ENCODE peak calls at places on chromosome 7, in six cellular contexts. One of them, this sample, is unnamed.

GRCh38 chr7:92423646-92424045 is 23.6 kb upstream of the GATAD1 start:
- DNase-seq in Calu3: no peak
- DNase-seq in NB4: no peak
- DNase-seq in glutamatergic neuron: no peak
- DNase-seq in fibroblast of the aortic adventitia: no peak
- DNase-seq in Panc1: no peak
- DNase-seq in this sample: no peak

GRCh38 chr7:132430863-132431822 is 145.1 kb downstream of the PLXNA4 start:
- DNase-seq in Calu3: peak; percentile 32
- DNase-seq in NB4: peak; percentile 23
- DNase-seq in glutamatergic neuron: no peak
- DNase-seq in fibroblast of the aortic adventitia: peak; percentile 96
- DNase-seq in Panc1: no peak
- DNase-seq in this sample: no peak

GRCh38 chr7:50687096-50687495 is 95.6 kb downstream of the GRB10 start:
- DNase-seq in Calu3: no peak
- DNase-seq in NB4: no peak
- DNase-seq in glutamatergic neuron: no peak
- DNase-seq in fibroblast of the aortic adventitia: no peak
- DNase-seq in Panc1: no peak
- DNase-seq in this sample: no peak

GRCh38 chr7:91228327-91228726 is 35.9 kb upstream of the FZD1 start:
- DNase-seq in Calu3: no peak
- DNase-seq in NB4: no peak
- DNase-seq in glutamatergic neuron: no peak
- DNase-seq in fibroblast of the aortic adventitia: peak; percentile 32
- DNase-seq in Panc1: no peak
- DNase-seq in this sample: no peak

GRCh38 chr7:116210345-116211005 is at the start of gene TES:
- DNase-seq in Calu3: peak; percentile 91
- DNase-seq in NB4: no peak
- DNase-seq in glutamatergic neuron: peak; percentile 75
- DNase-seq in fibroblast of the aortic adventitia: peak; percentile 35
- DNase-seq in Panc1: no peak
- DNase-seq in this sample: peak; percentile 69

GRCh38 chr7:112437038-112437437 is 13.2 kb upstream of the IFRD1 start:
- DNase-seq in Calu3: no peak
- DNase-seq in NB4: no peak
- DNase-seq in glutamatergic neuron: no peak
- DNase-seq in fibroblast of the aortic adventitia: no peak
- DNase-seq in Panc1: no peak
- DNase-seq in this sample: no peak

GRCh38 chr7:143882020-143882610 is 19.9 kb downstream of the TCAF1 start:
- DNase-seq in Calu3: no peak
- DNase-seq in NB4: no peak
- DNase-seq in glutamatergic neuron: peak; percentile 88
- DNase-seq in fibroblast of the aortic adventitia: peak; percentile 65
- DNase-seq in Panc1: no peak
- DNase-seq in this sample: no peak

GRCh38 chr7:25979605-25980004 is 172.4 kb upstream of the NFE2L3 start:
- DNase-seq in Calu3: no peak
- DNase-seq in NB4: no peak
- DNase-seq in glutamatergic neuron: no peak
- DNase-seq in fibroblast of the aortic adventitia: no peak
- DNase-seq in Panc1: no peak
- DNase-seq in this sample: no peak

GRCh38 chr7:95690367-95690947 is 81.9 kb upstream of the DYNC1I1 start:
- DNase-seq in Calu3: peak; percentile 14
- DNase-seq in NB4: peak; percentile 54
- DNase-seq in glutamatergic neuron: no peak
- DNase-seq in fibroblast of the aortic adventitia: peak; percentile 59
- DNase-seq in Panc1: peak; percentile 54
- DNase-seq in this sample: no peak

GRCh38 chr7:12596225-12596790 is 25.8 kb downstream of the SCIN start:
- DNase-seq in Calu3: no peak
- DNase-seq in NB4: no peak
- DNase-seq in glutamatergic neuron: no peak
- DNase-seq in fibroblast of the aortic adventitia: no peak
- DNase-seq in Panc1: no peak
- DNase-seq in this sample: no peak

GRCh38 chr7:129308047-129308446 is 83.2 kb downstream of the AHCYL2 start:
- DNase-seq in Calu3: no peak
- DNase-seq in NB4: peak; percentile 28
- DNase-seq in glutamatergic neuron: no peak
- DNase-seq in fibroblast of the aortic adventitia: peak; percentile 43
- DNase-seq in Panc1: no peak
- DNase-seq in this sample: no peak

GRCh38 chr7:2873686-2874551 is 29.8 kb upstream of the GNA12 start:
- DNase-seq in Calu3: peak; percentile 51
- DNase-seq in NB4: peak; percentile 42
- DNase-seq in glutamatergic neuron: no peak
- DNase-seq in fibroblast of the aortic adventitia: peak; percentile 84
- DNase-seq in Panc1: peak; percentile 47
- DNase-seq in this sample: no peak

GRCh38 chr7:129494041-129494440 is 8.3 kb upstream of the SMKR1 start:
- DNase-seq in Calu3: no peak
- DNase-seq in NB4: no peak
- DNase-seq in glutamatergic neuron: no peak
- DNase-seq in fibroblast of the aortic adventitia: peak; percentile 86
- DNase-seq in Panc1: peak; percentile 53
- DNase-seq in this sample: no peak

GRCh38 chr7:288671-289101 is 1.3 kb upstream of the FOXL3 start:
- DNase-seq in Calu3: no peak
- DNase-seq in NB4: no peak
- DNase-seq in glutamatergic neuron: no peak
- DNase-seq in fibroblast of the aortic adventitia: no peak
- DNase-seq in Panc1: no peak
- DNase-seq in this sample: no peak

GRCh38 chr7:116532102-116532501 is 7.3 kb downstream of the CAV1 start:
- DNase-seq in Calu3: no peak
- DNase-seq in NB4: no peak
- DNase-seq in glutamatergic neuron: no peak
- DNase-seq in fibroblast of the aortic adventitia: no peak
- DNase-seq in Panc1: no peak
- DNase-seq in this sample: no peak

GRCh38 chr7:27774717-27775328 is 34.9 kb downstream of the TAX1BP1 start:
- DNase-seq in Calu3: peak; percentile 26
- DNase-seq in NB4: peak; percentile 37
- DNase-seq in glutamatergic neuron: no peak
- DNase-seq in fibroblast of the aortic adventitia: peak; percentile 76
- DNase-seq in Panc1: peak; percentile 13
- DNase-seq in this sample: no peak

GRCh38 chr7:18224138-18224537 is 196.5 kb upstream of the PRPS1L1 start:
- DNase-seq in Calu3: no peak
- DNase-seq in NB4: no peak
- DNase-seq in glutamatergic neuron: no peak
- DNase-seq in fibroblast of the aortic adventitia: no peak
- DNase-seq in Panc1: no peak
- DNase-seq in this sample: no peak

GRCh38 chr7:81064446-81064845 is 145.6 kb upstream of the SEMA3C start:
- DNase-seq in Calu3: no peak
- DNase-seq in NB4: no peak
- DNase-seq in glutamatergic neuron: peak; percentile 30
- DNase-seq in fibroblast of the aortic adventitia: no peak
- DNase-seq in Panc1: no peak
- DNase-seq in this sample: no peak

GRCh38 chr7:12534046-12534445 is 36.5 kb upstream of the SCIN start:
- DNase-seq in Calu3: no peak
- DNase-seq in NB4: no peak
- DNase-seq in glutamatergic neuron: no peak
- DNase-seq in fibroblast of the aortic adventitia: no peak
- DNase-seq in Panc1: no peak
- DNase-seq in this sample: no peak

GRCh38 chr7:44150466-44150832 is 9.3 kb upstream of the MYL7 start:
- DNase-seq in Calu3: no peak
- DNase-seq in NB4: no peak
- DNase-seq in glutamatergic neuron: no peak
- DNase-seq in fibroblast of the aortic adventitia: no peak
- DNase-seq in Panc1: no peak
- DNase-seq in this sample: no peak

GRCh38 chr7:99021941-99022560 is 121.9 kb downstream of the SMURF1 start:
- DNase-seq in Calu3: no peak
- DNase-seq in NB4: no peak
- DNase-seq in glutamatergic neuron: no peak
- DNase-seq in fibroblast of the aortic adventitia: peak; percentile 11
- DNase-seq in Panc1: no peak
- DNase-seq in this sample: no peak

GRCh38 chr7:5827755-5828154 is 46.3 kb upstream of the RNF216 start:
- DNase-seq in Calu3: peak; percentile 72
- DNase-seq in NB4: peak; percentile 55
- DNase-seq in glutamatergic neuron: peak; percentile 25
- DNase-seq in fibroblast of the aortic adventitia: peak; percentile 6
- DNase-seq in Panc1: no peak
- DNase-seq in this sample: no peak

GRCh38 chr7:101058355-101058754 is 26.9 kb upstream of the TRIM56 start:
- DNase-seq in Calu3: peak; percentile 20
- DNase-seq in NB4: peak; percentile 74
- DNase-seq in glutamatergic neuron: no peak
- DNase-seq in fibroblast of the aortic adventitia: peak; percentile 67
- DNase-seq in Panc1: no peak
- DNase-seq in this sample: peak; percentile 43

GRCh38 chr7:143283344-143283743 is 1.4 kb upstream of the TMEM139 start:
- DNase-seq in Calu3: no peak
- DNase-seq in NB4: no peak
- DNase-seq in glutamatergic neuron: no peak
- DNase-seq in fibroblast of the aortic adventitia: no peak
- DNase-seq in Panc1: no peak
- DNase-seq in this sample: no peak

GRCh38 chr7:44727346-44728262 is 21.0 kb upstream of the ZMIZ2 start:
- DNase-seq in Calu3: no peak
- DNase-seq in NB4: no peak
- DNase-seq in glutamatergic neuron: no peak
- DNase-seq in fibroblast of the aortic adventitia: peak; percentile 89
- DNase-seq in Panc1: no peak
- DNase-seq in this sample: no peak

GRCh38 chr7:49320083-49320482 is 395.7 kb downstream of the CDC14C start:
- DNase-seq in Calu3: no peak
- DNase-seq in NB4: no peak
- DNase-seq in glutamatergic neuron: no peak
- DNase-seq in fibroblast of the aortic adventitia: no peak
- DNase-seq in Panc1: no peak
- DNase-seq in this sample: no peak

GRCh38 chr7:49327155-49327554 is 402.8 kb downstream of the CDC14C start:
- DNase-seq in Calu3: no peak
- DNase-seq in NB4: no peak
- DNase-seq in glutamatergic neuron: no peak
- DNase-seq in fibroblast of the aortic adventitia: no peak
- DNase-seq in Panc1: no peak
- DNase-seq in this sample: no peak

GRCh38 chr7:49322476-49322875 is 398.1 kb downstream of the CDC14C start:
- DNase-seq in Calu3: no peak
- DNase-seq in NB4: no peak
- DNase-seq in glutamatergic neuron: no peak
- DNase-seq in fibroblast of the aortic adventitia: no peak
- DNase-seq in Panc1: no peak
- DNase-seq in this sample: no peak

GRCh38 chr7:49324707-49325106 is 400.4 kb downstream of the CDC14C start:
- DNase-seq in Calu3: no peak
- DNase-seq in NB4: peak; percentile 14
- DNase-seq in glutamatergic neuron: no peak
- DNase-seq in fibroblast of the aortic adventitia: peak; percentile 15
- DNase-seq in Panc1: peak; percentile 7
- DNase-seq in this sample: no peak
- TF ChIP-seq CTCF in Calu3: no peak
- TF ChIP-seq CTCF in NB4: no peak
- TF ChIP-seq CTCF in glutamatergic neuron: no peak
- TF ChIP-seq CTCF in fibroblast of the aortic adventitia: peak; percentile 5
- TF ChIP-seq CTCF in Panc1: peak; percentile 42
- TF ChIP-seq CTCF in this sample: no peak

DNA sequence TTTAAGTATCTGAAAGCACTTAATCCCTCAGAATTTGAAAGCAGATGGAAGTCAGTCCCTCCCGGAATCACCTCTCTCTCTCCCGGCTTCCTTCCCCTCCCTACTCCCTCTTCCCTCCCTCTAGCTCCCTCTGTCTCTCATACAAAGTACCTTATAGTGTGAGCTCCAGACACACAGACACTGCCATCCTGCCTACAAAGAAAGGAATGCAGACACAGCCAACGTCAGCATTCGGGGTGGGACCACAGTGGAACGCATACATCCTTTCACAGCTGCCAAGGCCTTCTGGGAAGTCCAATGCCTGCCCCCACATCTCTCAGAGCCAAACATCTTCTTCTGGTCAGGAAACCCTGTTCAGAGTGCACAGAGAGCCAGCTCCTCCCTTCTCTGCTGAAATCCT is 9.3 kb downstream of the NOD1 start:
- DNase-seq in Calu3: peak; percentile 78
- DNase-seq in NB4: no peak
- DNase-seq in glutamatergic neuron: no peak
- DNase-seq in fibroblast of the aortic adventitia: peak; percentile 100
- DNase-seq in Panc1: no peak
- DNase-seq in this sample: no peak
- TF ChIP-seq CTCF in Calu3: peak; percentile 33
- TF ChIP-seq CTCF in NB4: no peak
- TF ChIP-seq CTCF in glutamatergic neuron: no peak
- TF ChIP-seq CTCF in fibroblast of the aortic adventitia: peak; percentile 79
- TF ChIP-seq CTCF in Panc1: no peak
- TF ChIP-seq CTCF in this sample: no peak

GRCh38 chr7:152145853-152146466 is 120.5 kb downstream of the GALNT11 start:
- DNase-seq in Calu3: peak; percentile 26
- DNase-seq in NB4: peak; percentile 58
- DNase-seq in glutamatergic neuron: no peak
- DNase-seq in fibroblast of the aortic adventitia: peak; percentile 95
- DNase-seq in Panc1: peak; percentile 18
- DNase-seq in this sample: no peak
- TF ChIP-seq CTCF in Calu3: peak; percentile 51
- TF ChIP-seq CTCF in NB4: peak; percentile 78
- TF ChIP-seq CTCF in glutamatergic neuron: peak; percentile 28
- TF ChIP-seq CTCF in fibroblast of the aortic adventitia: peak; percentile 72
- TF ChIP-seq CTCF in Panc1: peak; percentile 83
- TF ChIP-seq CTCF in this sample: no peak

GRCh38 chr7:70582921-70583895 is 548.7 kb upstream of the GALNT17 start:
- DNase-seq in Calu3: no peak
- DNase-seq in NB4: no peak
- DNase-seq in glutamatergic neuron: peak; percentile 61
- DNase-seq in fibroblast of the aortic adventitia: no peak
- DNase-seq in Panc1: no peak
- DNase-seq in this sample: no peak

GRCh38 chr7:70583965-70584883 is 547.7 kb upstream of the GALNT17 start:
- DNase-seq in Calu3: no peak
- DNase-seq in NB4: no peak
- DNase-seq in glutamatergic neuron: peak; percentile 27
- DNase-seq in fibroblast of the aortic adventitia: no peak
- DNase-seq in Panc1: no peak
- DNase-seq in this sample: no peak

GRCh38 chr7:70587739-70588138 is 544.2 kb upstream of the GALNT17 start:
- DNase-seq in Calu3: no peak
- DNase-seq in NB4: no peak
- DNase-seq in glutamatergic neuron: no peak
- DNase-seq in fibroblast of the aortic adventitia: no peak
- DNase-seq in Panc1: no peak
- DNase-seq in this sample: no peak

GRCh38 chr7:70586822-70587221 is 545.1 kb upstream of the GALNT17 start:
- DNase-seq in Calu3: no peak
- DNase-seq in NB4: no peak
- DNase-seq in glutamatergic neuron: no peak
- DNase-seq in fibroblast of the aortic adventitia: no peak
- DNase-seq in Panc1: no peak
- DNase-seq in this sample: no peak

GRCh38 chr7:70585071-70585470 is 546.9 kb upstream of the GALNT17 start:
- DNase-seq in Calu3: no peak
- DNase-seq in NB4: no peak
- DNase-seq in glutamatergic neuron: peak; percentile 31
- DNase-seq in fibroblast of the aortic adventitia: no peak
- DNase-seq in Panc1: no peak
- DNase-seq in this sample: no peak
- TF ChIP-seq CTCF in Calu3: no peak
- TF ChIP-seq CTCF in NB4: no peak
- TF ChIP-seq CTCF in glutamatergic neuron: no peak
- TF ChIP-seq CTCF in fibroblast of the aortic adventitia: no peak
- TF ChIP-seq CTCF in Panc1: no peak
- TF ChIP-seq CTCF in this sample: no peak